ENCODE peak calls at places on chromosomes 16 and 17, in seven cellular contexts. C is mammary epithelial cell, K is upper lobe of right lung, E is psoas muscle, O is A549, U is PC-3, M is HCT116. D is an unnamed sample. For H3K4me1, the result is how much of the 10 kb centered on the place peaks cover.

GRCh38 chr17:3983945-3984484 is 19.8 kb upstream of the ATP2A3 start:
- DNase-seq in C (no peak), O (peak), K (peak), M (no peak), E (no peak), U (no peak), D (no peak)

GRCh38 chr16:76598498-76598897 is 321.3 kb downstream of the CNTNAP4 start:
- DNase-seq in E (no peak), K (no peak), M (no peak), C (no peak), O (no peak), U (no peak), D (no peak)

GRCh38 chr17:30530346-30531025 is 53.3 kb downstream of the GOSR1 start:
- DNase-seq in C (no peak), U (no peak), O (no peak), K (no peak), M (no peak), E (no peak), D (no peak)

GRCh38 chr16:9816644-9817043 is 365.6 kb downstream of the GRIN2A start:
- DNase-seq in M (no peak), K (no peak), E (no peak), O (no peak), C (no peak), U (no peak), D (no peak)

GRCh38 chr17:40519089-40519775 is 17.8 kb upstream of the TNS4 start:
- DNase-seq in O (no peak), E (no peak), K (peak), C (no peak), U (no peak), M (no peak), D (no peak)

GRCh38 chr17:1036171-1036844 is 39.4 kb downstream of the TIMM22 start:
- DNase-seq in E (no peak), C (no peak), M (no peak), K (no peak), U (no peak), O (no peak), D (no peak)

GRCh38 chr16:30122621-30123160 is 329 bp downstream of the MAPK3 start:
- DNase-seq in C (no peak), U (no peak), K (no peak), E (no peak), O (no peak), M (no peak), D (no peak)

GRCh38 chr17:27343294-27343693 is 49.4 kb downstream of the WSB1 start:
- DNase-seq in C (no peak), K (no peak), O (no peak), M (no peak), U (no peak), E (no peak), D (no peak)

GRCh38 chr16:57266531-57267268 is 17.8 kb downstream of the PLLP start:
- DNase-seq in K (no peak), U (no peak), M (no peak), C (no peak), E (no peak), O (no peak), D (no peak)

GRCh38 chr17:68468785-68469184 is 11.5 kb upstream of the WIPI1 start:
- DNase-seq in K (no peak), M (no peak), C (no peak), O (no peak), E (no peak), U (no peak), D (no peak)

GRCh38 chr16:50389900-50390896 is 21.4 kb upstream of the BRD7 start:
- DNase-seq in E (no peak), U (no peak), C (no peak), K (no peak), O (no peak), M (no peak), D (no peak)

GRCh38 chr17:3913531-3914318 is 2.5 kb downstream of the P2RX1 start:
- DNase-seq in E (peak), M (peak), U (peak), O (peak), K (peak), C (peak), D (peak)

GRCh38 chr16:3872216-3872895 is 8.2 kb downstream of the CREBBP start:
- DNase-seq in U (no peak), E (no peak), C (no peak), O (no peak), M (no peak), K (no peak), D (no peak)
- H3K27ac ChIP-seq in U (no peak), E (peak), C (no peak), O (no peak), M (peak), K (no peak), D (peak)

GRCh38 chr17:8283356-8283755 is 5.1 kb upstream of the RANGRF start:
- DNase-seq in M (no peak), C (no peak), O (no peak), U (no peak), K (no peak), E (no peak), D (no peak)
- H3K4me1 ChIP-seq in M (under half), C (under half), O (under half), U (under half), K (under half), E (under half), D (under half)

DNA sequence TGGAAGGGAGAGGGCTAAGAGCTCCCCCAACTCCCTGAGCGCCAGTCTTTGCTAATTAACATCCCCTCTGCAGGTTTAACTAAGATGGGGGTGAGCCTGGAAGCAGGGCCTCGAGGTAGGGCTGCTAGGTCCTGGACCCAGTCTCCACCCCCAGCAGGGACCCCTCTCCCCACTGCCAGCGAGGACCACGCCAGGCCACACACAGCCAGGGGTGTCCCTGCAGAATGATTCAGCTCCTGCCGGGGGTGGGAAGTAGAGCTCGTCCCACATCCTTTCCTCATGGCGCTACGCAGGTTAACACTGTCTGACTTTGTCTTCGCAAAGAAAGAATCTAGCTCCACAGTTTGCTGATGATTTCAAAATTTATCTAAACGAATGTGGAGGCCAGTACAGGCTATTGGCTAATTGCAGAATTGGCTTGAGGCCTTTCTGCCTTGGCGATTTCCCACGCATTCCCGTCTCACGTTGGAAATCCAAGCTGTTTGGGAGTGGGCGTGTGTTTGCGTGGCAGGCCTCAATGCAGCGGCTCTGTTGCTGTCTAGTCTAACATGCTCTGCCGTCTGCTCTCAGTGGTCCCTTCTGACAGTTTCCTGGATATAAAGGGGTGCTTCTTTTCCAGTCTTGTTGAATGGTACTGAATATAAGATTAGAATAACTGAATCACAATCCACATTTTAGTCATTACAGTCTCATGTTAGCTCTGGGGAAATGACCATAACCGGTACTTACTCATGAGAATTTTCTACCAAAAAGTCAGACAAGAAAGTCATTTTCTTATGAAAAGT is 252.2 kb downstream of the NTN1 start:
- DNase-seq in M (no peak), E (no peak), U (no peak), K (no peak), C (no peak), O (no peak), D (no peak)
- H3K4me3 ChIP-seq in M (no peak), E (no peak), U (no peak), K (no peak), C (no peak), O (no peak), D (no peak)

GRCh38 chr17:19670906-19671305 is 22.4 kb downstream of the ALDH3A2 start:
- DNase-seq in U (no peak), K (no peak), M (no peak), O (no peak), E (no peak), C (no peak), D (no peak)
- H3K27ac ChIP-seq in U (no peak), K (no peak), M (no peak), O (no peak), E (peak), C (no peak), D (no peak)

GRCh38 chr17:63431939-63432804 is 13.9 kb downstream of the CYB561 start:
- DNase-seq in E (no peak), C (no peak), K (peak), O (peak), M (no peak), U (peak), D (no peak)
- H3K4me1 ChIP-seq in E (under half), C (under half), K (half or more), O (half or more), M (under half), U (half or more), D (under half)

GRCh38 chr17:65886240-65886639 is 305.7 kb downstream of the CEP112 start:
- DNase-seq in E (no peak), O (no peak), U (no peak), C (no peak), M (no peak), K (no peak), D (no peak)
- H3K4me3 ChIP-seq in E (no peak), O (no peak), U (no peak), C (no peak), M (no peak), K (no peak), D (no peak)